ENCODE peak calls at places on chromosome 16, in nine cellular contexts. P is GM13977, D is colonic mucosa, K is RWPE1, O is GM12864, X is adrenal gland, Q is A549, A is Calu3, J is fibroblast of the aortic adventitia. N is an unnamed sample.

GRCh38 chr16:9351841-9352434 is 260.5 kb downstream of the HAPSTR1 start:
- DNase-seq in P (no peak), X (no peak), K (no peak), A (peak), D (no peak), Q (no peak), O (no peak), J (no peak), N (no peak)

GRCh38 chr16:89095401-89095974 is 1.8 kb downstream of the ACSF3 start:
- DNase-seq in O (no peak), A (no peak), Q (no peak), P (peak), J (no peak), K (no peak), X (no peak), D (no peak), N (no peak)

GRCh38 chr16:22898874-22899348 is 84.9 kb downstream of the HS3ST2 start:
- DNase-seq in P (peak), D (peak), O (peak), A (peak), K (peak), X (peak), Q (peak), J (peak), N (no peak)

GRCh38 chr16:29991571-29991904 is 3.9 kb downstream of the HIRIP3 start:
- DNase-seq in O (no peak), Q (no peak), X (no peak), K (no peak), P (no peak), J (no peak), D (no peak), A (no peak), N (peak)

GRCh38 chr16:89557230-89557935 is 3.1 kb upstream of the RPL13 start:
- DNase-seq in K (no peak), P (peak), A (peak), Q (peak), D (peak), X (peak), O (no peak), J (peak), N (no peak)

GRCh38 chr16:72324578-72324977 is 152.6 kb upstream of the PMFBP1 start:
- DNase-seq in O (no peak), K (no peak), X (no peak), D (no peak), J (no peak), Q (no peak), A (no peak), P (no peak), N (no peak)

GRCh38 chr16:49617710-49618330 is 238.1 kb downstream of the ZNF423 start:
- DNase-seq in X (no peak), O (no peak), J (no peak), D (no peak), A (no peak), K (no peak), Q (no peak), P (no peak), N (no peak)

GRCh38 chr16:9258423-9259051 is 167.1 kb downstream of the HAPSTR1 start:
- DNase-seq in X (no peak), K (peak), O (peak), A (peak), Q (peak), D (peak), J (peak), P (peak), N (no peak)

GRCh38 chr16:51228097-51228659 is 77.1 kb upstream of the SALL1 start:
- DNase-seq in D (no peak), J (no peak), O (no peak), P (no peak), Q (no peak), X (no peak), K (no peak), A (no peak), N (no peak)

GRCh38 chr16:51151951-51152663 is 1.0 kb upstream of the SALL1 start:
- DNase-seq in D (peak), P (no peak), O (no peak), X (no peak), J (peak), K (no peak), Q (no peak), A (no peak), N (no peak)

GRCh38 chr16:30374538-30374937 is at the start of gene MYL11:
- DNase-seq in P (no peak), A (no peak), D (no peak), O (no peak), X (no peak), K (no peak), J (no peak), Q (no peak), N (no peak)

DNA sequence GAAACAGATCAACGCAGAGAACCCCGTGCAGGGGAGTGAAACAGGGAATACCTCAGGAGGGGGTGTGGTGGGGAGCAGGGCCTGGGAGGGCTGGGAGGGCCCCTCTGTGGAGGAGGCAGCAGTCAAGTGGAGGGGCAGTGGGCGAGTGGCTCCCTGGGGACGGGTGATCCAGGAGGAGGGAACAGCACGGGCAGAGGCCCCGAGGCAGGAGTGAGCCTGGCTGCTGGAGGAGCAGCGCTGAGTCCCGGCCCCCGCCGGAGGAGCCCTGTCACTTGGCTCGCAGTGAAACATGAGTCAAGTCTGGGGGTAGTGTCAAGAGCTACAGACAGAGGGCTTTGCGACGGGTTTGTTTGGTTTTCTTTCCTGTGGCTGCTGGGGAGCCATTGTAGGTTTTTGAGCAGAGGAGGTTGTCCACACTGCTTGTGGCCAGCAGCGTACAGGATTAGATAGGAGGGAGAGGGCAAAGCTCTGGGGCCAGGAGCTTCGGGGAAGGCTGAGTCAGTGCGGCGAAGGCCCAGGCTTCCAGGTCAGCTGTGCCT is 115.7 kb upstream of the CIBAR2 start:
- DNase-seq in J (peak), P (peak), X (peak), Q (no peak), O (no peak), K (no peak), D (no peak), A (no peak), N (no peak)
- TF ChIP-seq CTCF in J (peak), P (no peak), X (peak), Q (no peak), O (no peak), K (no peak), D (no peak), A (no peak), N (peak)

DNA sequence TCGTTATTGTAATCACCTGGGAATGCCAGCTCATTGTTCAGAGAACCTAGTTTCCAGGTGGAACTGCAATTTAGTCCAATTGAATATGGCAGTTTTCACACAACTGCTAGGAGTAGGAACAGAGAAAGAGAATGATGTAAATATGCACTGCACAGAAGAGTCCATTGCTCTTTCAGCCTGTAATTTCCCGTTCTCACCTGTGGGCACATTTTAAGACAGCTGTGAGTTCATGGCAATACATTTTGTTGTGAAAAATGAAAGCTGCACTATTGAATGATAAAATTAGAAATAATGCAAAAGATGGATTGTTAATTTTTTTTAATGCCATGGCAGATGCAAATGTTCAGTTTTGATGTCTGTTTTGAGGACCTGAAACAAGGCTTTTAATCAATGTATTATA is 72.4 kb downstream of the RPGRIP1L start:
- DNase-seq in O (no peak), K (no peak), A (no peak), X (no peak), D (no peak), Q (no peak), J (no peak), P (no peak), N (no peak)
- TF ChIP-seq CTCF in O (no peak), K (no peak), A (no peak), X (no peak), D (no peak), Q (no peak), J (no peak), P (no peak), N (no peak)

DNA sequence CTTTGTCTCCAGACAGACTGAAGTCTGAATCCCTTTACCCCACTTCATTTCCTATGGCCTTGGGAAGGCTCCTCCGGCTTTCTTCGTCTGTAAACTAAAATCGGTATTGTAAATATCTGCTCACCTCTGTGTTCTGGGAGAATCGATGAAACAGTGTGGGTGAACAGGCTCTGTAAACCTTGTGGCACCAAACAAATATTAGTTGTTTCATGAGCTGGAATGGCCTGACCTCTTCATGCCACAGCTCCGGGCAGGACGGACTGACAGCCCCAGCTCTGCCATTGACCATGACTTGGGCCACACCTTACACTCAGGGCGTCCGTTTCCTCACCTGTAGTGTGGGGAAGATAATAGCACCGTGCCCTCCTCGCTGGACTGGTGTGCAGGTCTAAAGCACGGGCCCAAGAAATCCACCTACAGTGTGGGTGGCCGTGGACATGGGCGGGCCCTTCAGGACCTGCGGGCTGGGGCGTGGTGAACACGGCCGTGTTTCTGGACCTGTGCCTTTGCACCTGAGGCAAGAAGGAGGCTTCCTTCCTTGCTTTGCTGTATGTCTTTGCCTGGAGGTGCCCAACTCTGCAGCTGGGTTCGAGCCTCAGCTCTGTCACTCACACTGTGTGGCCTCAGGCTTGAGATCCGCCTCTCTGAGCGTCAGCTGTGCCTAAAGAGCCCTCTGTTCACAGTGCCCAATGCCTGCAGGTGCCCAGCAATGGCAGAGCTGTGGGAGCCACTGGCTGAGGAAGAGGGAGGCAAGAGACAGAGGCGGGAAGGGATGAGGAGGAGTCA is 6.1 kb upstream of the OSGIN1 start:
- DNase-seq in J (no peak), D (no peak), X (no peak), Q (no peak), K (no peak), O (no peak), P (no peak), A (no peak), N (no peak)
- TF ChIP-seq CTCF in J (no peak), D (no peak), X (no peak), Q (no peak), K (no peak), O (no peak), P (no peak), A (no peak), N (no peak)

GRCh38 chr16:47660540-47660939 is 199.4 kb downstream of the PHKB start:
- DNase-seq in A (no peak), Q (no peak), D (no peak), K (no peak), P (no peak), X (no peak), J (no peak), O (no peak), N (no peak)
- TF ChIP-seq CTCF in A (no peak), Q (no peak), D (no peak), K (no peak), P (no peak), X (no peak), J (no peak), O (no peak), N (no peak)

GRCh38 chr16:4803479-4804243 is 1.2 kb upstream of the ROGDI start:
- DNase-seq in A (no peak), K (no peak), X (no peak), J (peak), P (no peak), D (no peak), O (no peak), Q (no peak), N (no peak)

GRCh38 chr16:4801962-4802658 is at the start of gene ROGDI:
- DNase-seq in A (peak), J (peak), Q (peak), K (peak), P (peak), O (peak), D (peak), X (peak), N (no peak)

GRCh38 chr16:4800290-4801041 is 2.0 kb downstream of the ROGDI start:
- DNase-seq in J (no peak), D (peak), O (peak), Q (no peak), X (peak), P (peak), A (no peak), K (peak), N (no peak)

GRCh38 chr16:4801051-4801961 is 1.1 kb downstream of the ROGDI start:
- DNase-seq in J (no peak), K (no peak), O (no peak), Q (no peak), D (no peak), X (no peak), P (no peak), A (no peak), N (no peak)

GRCh38 chr16:4802659-4803287 is 340 bp upstream of the ROGDI start:
- DNase-seq in O (peak), P (peak), K (peak), X (peak), D (peak), Q (peak), J (peak), A (peak), N (peak)
- TF ChIP-seq CTCF in O (no peak), P (no peak), K (no peak), X (no peak), D (no peak), Q (no peak), J (no peak), A (no peak), N (peak)

DNA sequence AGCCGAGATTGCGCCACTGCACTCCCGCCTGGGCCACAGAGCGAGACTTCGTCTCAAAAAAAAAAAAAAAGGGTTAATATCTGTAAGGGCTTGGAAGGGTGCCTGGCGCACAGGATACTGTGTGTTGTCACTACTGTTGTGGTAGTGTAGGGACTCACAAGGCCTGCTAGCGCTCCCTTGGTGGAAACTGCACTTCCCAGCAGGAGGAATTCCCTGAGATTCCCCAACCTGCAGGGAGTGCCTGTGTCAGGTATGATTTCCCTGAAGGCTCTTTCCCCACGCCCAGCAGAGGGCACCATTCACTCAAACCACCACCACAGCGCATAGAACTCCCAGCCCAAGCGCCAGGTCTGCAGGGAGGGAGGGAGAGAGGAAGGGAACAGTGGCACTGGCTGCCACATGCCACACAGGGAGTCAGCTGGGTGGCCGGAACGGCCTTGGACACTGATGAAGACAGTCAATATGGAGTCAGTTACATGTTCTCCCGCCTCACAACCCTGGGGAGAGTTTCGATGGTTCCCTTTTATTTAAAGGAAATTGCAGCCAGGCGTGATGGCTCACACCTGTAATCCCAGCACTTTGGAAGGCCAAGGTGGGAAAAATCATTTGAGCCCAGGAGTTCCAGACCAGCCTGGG is 32.7 kb upstream of the CDH1 start:
- DNase-seq in J (peak), X (peak), O (peak), Q (peak), A (peak), P (peak), K (peak), D (peak), N (no peak)
- TF ChIP-seq CTCF in J (peak), X (peak), O (peak), Q (peak), A (peak), P (peak), K (peak), D (peak), N (peak)

DNA sequence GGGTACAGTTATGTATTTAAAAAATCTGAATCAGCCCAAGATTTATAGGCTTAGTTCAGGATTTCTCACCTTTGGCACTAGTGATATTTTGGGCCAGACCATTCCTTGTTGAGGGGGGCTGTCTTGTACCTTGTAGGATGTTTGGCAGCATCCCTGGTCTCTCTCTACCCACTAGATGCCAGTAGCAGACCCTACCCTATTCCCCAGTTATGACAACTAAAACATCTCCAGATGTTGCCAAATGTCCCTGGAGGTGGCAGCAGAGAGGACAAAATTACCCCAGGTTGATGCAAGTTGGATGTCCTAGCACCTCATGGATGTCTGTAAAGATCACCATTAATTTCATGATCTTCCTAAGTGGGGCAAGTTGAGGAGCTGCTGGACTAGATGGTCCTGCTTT is 45.8 kb downstream of the SYT17 start:
- DNase-seq in A (no peak), P (no peak), X (no peak), J (no peak), K (no peak), O (no peak), D (no peak), Q (no peak), N (no peak)
- TF ChIP-seq CTCF in A (no peak), P (no peak), X (no peak), J (no peak), K (no peak), O (peak), D (no peak), Q (no peak), N (no peak)

GRCh38 chr16:59754854-59755253 is 1020.7 kb upstream of the GOT2 start:
- DNase-seq in A (no peak), X (no peak), J (no peak), O (no peak), P (no peak), Q (no peak), D (no peak), K (no peak), N (peak)
- TF ChIP-seq CTCF in A (no peak), X (no peak), J (no peak), O (no peak), P (no peak), Q (no peak), D (no peak), K (no peak), N (no peak)

GRCh38 chr16:31458835-31459721 is at the start of gene ARMC5:
- DNase-seq in J (peak), P (peak), A (peak), X (peak), O (peak), K (peak), Q (peak), D (peak), N (peak)
- TF ChIP-seq CTCF in J (peak), P (peak), A (peak), X (peak), O (peak), K (peak), Q (peak), D (peak), N (peak)

N was measured in chondrocyte.